ENCODE peak calls at places on chromosome 3, in eight cellular contexts. Z, A, O, I, R, F, U and V are unnamed samples.

GRCh38 chr3:57006949-57007419 is 53.5 kb upstream of the SPATA12 start:
- DNase-seq in Z (peak), A (no peak), O (no peak), I (no peak), R (peak), F (no peak), U (no peak), V (no peak)

GRCh38 chr3:131708216-131708615 is 205.4 kb upstream of the MRPL3 start:
- DNase-seq in Z (no peak), A (no peak), O (no peak), I (no peak), R (no peak), F (no peak), U (no peak), V (no peak)

GRCh38 chr3:54888873-54889272 is 39.0 kb downstream of the LRTM1 start:
- DNase-seq in Z (no peak), A (no peak), O (no peak), I (no peak), R (no peak), F (no peak), U (no peak), V (peak)

GRCh38 chr3:23954144-23954543 is 9.1 kb downstream of the NR1D2 start:
- DNase-seq in Z (no peak), A (no peak), O (no peak), I (no peak), R (no peak), F (no peak), U (no peak), V (no peak)

GRCh38 chr3:42071720-42072582 is 19.2 kb upstream of the TRAK1 start:
- DNase-seq in Z (peak), A (peak), O (peak), I (peak), R (peak), F (peak), U (no peak), V (peak)

GRCh38 chr3:139299261-139300132 is 44.3 kb upstream of the MRPS22 start:
- DNase-seq in Z (no peak), A (no peak), O (no peak), I (no peak), R (peak), F (peak), U (no peak), V (peak)

GRCh38 chr3:33023176-33024136 is 72.0 kb downstream of the CCR4 start:
- DNase-seq in Z (no peak), A (no peak), O (no peak), I (no peak), R (no peak), F (no peak), U (no peak), V (no peak)

GRCh38 chr3:81302045-81302444 is 459.4 kb downstream of the GBE1 start:
- DNase-seq in Z (peak), A (peak), O (peak), I (no peak), R (peak), F (peak), U (no peak), V (no peak)

GRCh38 chr3:55333923-55334322 is 153.2 kb downstream of the WNT5A start:
- DNase-seq in Z (no peak), A (no peak), O (no peak), I (no peak), R (no peak), F (no peak), U (no peak), V (no peak)

GRCh38 chr3:106212658-106213222 is 343.9 kb upstream of the CBLB start:
- DNase-seq in Z (no peak), A (no peak), O (no peak), I (no peak), R (no peak), F (no peak), U (no peak), V (no peak)

GRCh38 chr3:60839242-60839641 is 412.0 kb downstream of the FHIT start:
- DNase-seq in Z (no peak), A (no peak), O (peak), I (no peak), R (no peak), F (no peak), U (no peak), V (no peak)

GRCh38 chr3:933311-933710 is 159.5 kb upstream of the CNTN6 start:
- DNase-seq in Z (no peak), A (no peak), O (no peak), I (no peak), R (no peak), F (no peak), U (no peak), V (no peak)

GRCh38 chr3:12662593-12663310 is 1.2 kb downstream of the RAF1 start:
- DNase-seq in Z (peak), A (peak), O (peak), I (no peak), R (peak), F (no peak), U (no peak), V (peak)

GRCh38 chr3:31968927-31969418 is 12.1 kb downstream of the OSBPL10 start:
- DNase-seq in Z (no peak), A (no peak), O (no peak), I (no peak), R (no peak), F (peak), U (no peak), V (no peak)

GRCh38 chr3:13377021-13377420 is 43.1 kb downstream of the NUP210 start:
- DNase-seq in Z (no peak), A (no peak), O (no peak), I (no peak), R (no peak), F (no peak), U (no peak), V (no peak)

GRCh38 chr3:70358978-70359580 is 46.6 kb upstream of the MDFIC2 start:
- DNase-seq in Z (no peak), A (no peak), O (peak), I (no peak), R (no peak), F (peak), U (no peak), V (no peak)

GRCh38 chr3:187264051-187264450 is 27.5 kb downstream of the MASP1 start:
- DNase-seq in Z (no peak), A (no peak), O (no peak), I (no peak), R (no peak), F (peak), U (no peak), V (no peak)

GRCh38 chr3:6262035-6262434 is 598.9 kb upstream of the GRM7 start:
- DNase-seq in Z (no peak), A (no peak), O (no peak), I (no peak), R (no peak), F (no peak), U (no peak), V (no peak)

GRCh38 chr3:105829229-105829628 is 39.6 kb downstream of the CBLB start:
- DNase-seq in Z (no peak), A (no peak), O (no peak), I (no peak), R (no peak), F (no peak), U (no peak), V (no peak)

GRCh38 chr3:8629151-8630021 is 15.2 kb downstream of the SSUH2 start:
- DNase-seq in Z (peak), A (peak), O (no peak), I (peak), R (peak), F (no peak), U (peak), V (no peak)

GRCh38 chr3:171559586-171559985 is 99.4 kb upstream of the TNIK start:
- DNase-seq in Z (no peak), A (no peak), O (no peak), I (no peak), R (no peak), F (no peak), U (no peak), V (no peak)

GRCh38 chr3:65617787-65618186 is 420.9 kb downstream of the MAGI1 start:
- DNase-seq in Z (no peak), A (no peak), O (no peak), I (no peak), R (no peak), F (no peak), U (no peak), V (no peak)

GRCh38 chr3:171876651-171877272 is 33.6 kb downstream of the TMEM212 start:
- DNase-seq in Z (no peak), A (no peak), O (no peak), I (no peak), R (no peak), F (no peak), U (no peak), V (no peak)

GRCh38 chr3:189132901-189133300 is 38.9 kb upstream of the TPRG1 start:
- DNase-seq in Z (no peak), A (no peak), O (no peak), I (no peak), R (no peak), F (no peak), U (no peak), V (no peak)

GRCh38 chr3:193874512-193874911 is 261.4 kb upstream of the HES1 start:
- DNase-seq in Z (no peak), A (no peak), O (no peak), I (no peak), R (no peak), F (no peak), U (no peak), V (no peak)

GRCh38 chr3:120425877-120426276 is 24.9 kb downstream of the FSTL1 start:
- DNase-seq in Z (no peak), A (no peak), O (peak), I (peak), R (no peak), F (no peak), U (no peak), V (peak)

GRCh38 chr3:27043328-27043956 is 325.7 kb downstream of the NEK10 start:
- DNase-seq in Z (no peak), A (no peak), O (no peak), I (no peak), R (no peak), F (no peak), U (no peak), V (no peak)
- TF ChIP-seq EP300 in Z (no peak), A (no peak), O (no peak), I (no peak), R (no peak), F (no peak), U (no peak), V (no peak)

GRCh38 chr3:158465074-158465473 is 105.9 kb upstream of the MLF1 start:
- DNase-seq in Z (no peak), A (no peak), O (no peak), I (no peak), R (no peak), F (no peak), U (no peak), V (no peak)
- TF ChIP-seq EP300 in Z (no peak), A (no peak), O (no peak), I (no peak), R (no peak), F (no peak), U (no peak), V (no peak)

GRCh38 chr3:157531301-157531660 is 28.1 kb upstream of the VEPH1 start:
- DNase-seq in Z (no peak), A (no peak), O (no peak), I (no peak), R (no peak), F (no peak), U (no peak), V (no peak)

GRCh38 chr3:157531771-157532170 is 28.6 kb upstream of the VEPH1 start:
- DNase-seq in Z (no peak), A (no peak), O (no peak), I (no peak), R (no peak), F (no peak), U (no peak), V (no peak)

GRCh38 chr3:157529085-157529484 is 25.9 kb upstream of the VEPH1 start:
- DNase-seq in Z (no peak), A (no peak), O (no peak), I (no peak), R (no peak), F (no peak), U (no peak), V (no peak)

GRCh38 chr3:157530637-157531300 is 27.6 kb upstream of the VEPH1 start:
- DNase-seq in Z (no peak), A (no peak), O (no peak), I (no peak), R (no peak), F (no peak), U (no peak), V (no peak)

GRCh38 chr3:157529751-157530150 is 26.5 kb upstream of the VEPH1 start:
- DNase-seq in Z (no peak), A (no peak), O (no peak), I (no peak), R (no peak), F (no peak), U (no peak), V (no peak)
- TF ChIP-seq EP300 in Z (no peak), A (no peak), O (no peak), I (no peak), R (no peak), F (no peak), U (no peak), V (no peak)

GRCh38 chr3:114192141-114192540 is 13.3 kb upstream of the DRD3 start:
- DNase-seq in Z (no peak), A (no peak), O (no peak), I (no peak), R (no peak), F (no peak), U (no peak), V (no peak)

GRCh38 chr3:114194750-114195149 is 15.9 kb upstream of the DRD3 start:
- DNase-seq in Z (no peak), A (no peak), O (no peak), I (no peak), R (no peak), F (no peak), U (no peak), V (no peak)
- TF ChIP-seq EP300 in Z (no peak), A (no peak), O (no peak), I (no peak), R (no peak), F (no peak), U (no peak), V (no peak)

GRCh38 chr3:155412856-155413255 is 119.4 kb upstream of the STRIT1 start:
- DNase-seq in Z (no peak), A (no peak), O (no peak), I (no peak), R (no peak), F (no peak), U (no peak), V (no peak)
- TF ChIP-seq EP300 in Z (no peak), A (no peak), O (no peak), I (no peak), R (no peak), F (no peak), U (no peak), V (no peak)

GRCh38 chr3:126378341-126378751 is 16.4 kb upstream of the CFAP100 start:
- DNase-seq in Z (no peak), A (no peak), O (no peak), I (no peak), R (no peak), F (no peak), U (no peak), V (peak)
- TF ChIP-seq EP300 in Z (no peak), A (no peak), O (no peak), I (no peak), R (no peak), F (no peak), U (no peak), V (no peak)

GRCh38 chr3:102662223-102662622 is 227.4 kb downstream of the ZPLD1 start:
- DNase-seq in Z (no peak), A (no peak), O (no peak), I (no peak), R (no peak), F (no peak), U (no peak), V (no peak)

GRCh38 chr3:102665183-102665582 is 230.4 kb downstream of the ZPLD1 start:
- DNase-seq in Z (no peak), A (no peak), O (no peak), I (no peak), R (no peak), F (no peak), U (no peak), V (no peak)

GRCh38 chr3:102668247-102668646 is 233.4 kb downstream of the ZPLD1 start:
- DNase-seq in Z (no peak), A (no peak), O (no peak), I (no peak), R (no peak), F (no peak), U (no peak), V (no peak)

GRCh38 chr3:102660653-102661052 is 225.8 kb downstream of the ZPLD1 start:
- DNase-seq in Z (no peak), A (no peak), O (no peak), I (no peak), R (no peak), F (no peak), U (no peak), V (no peak)

GRCh38 chr3:102664126-102664525 is 229.3 kb downstream of the ZPLD1 start:
- DNase-seq in Z (no peak), A (no peak), O (no peak), I (no peak), R (no peak), F (no peak), U (no peak), V (no peak)
- TF ChIP-seq EP300 in Z (no peak), A (no peak), O (no peak), I (no peak), R (no peak), F (no peak), U (no peak), V (no peak)

GRCh38 chr3:38580450-38581382 is 68.8 kb downstream of the SCN5A start:
- DNase-seq in Z (peak), A (peak), O (peak), I (peak), R (peak), F (no peak), U (no peak), V (no peak)

GRCh38 chr3:38579146-38579545 is 70.3 kb downstream of the SCN5A start:
- DNase-seq in Z (no peak), A (no peak), O (peak), I (peak), R (peak), F (peak), U (no peak), V (no peak)

GRCh38 chr3:38578551-38578950 is 70.9 kb downstream of the SCN5A start:
- DNase-seq in Z (no peak), A (no peak), O (no peak), I (peak), R (peak), F (no peak), U (no peak), V (no peak)

GRCh38 chr3:38578081-38578475 is 71.4 kb downstream of the SCN5A start:
- DNase-seq in Z (no peak), A (no peak), O (no peak), I (peak), R (peak), F (no peak), U (no peak), V (no peak)

GRCh38 chr3:38579551-38580449 is 69.7 kb downstream of the SCN5A start:
- DNase-seq in Z (peak), A (peak), O (peak), I (peak), R (peak), F (no peak), U (no peak), V (no peak)
- TF ChIP-seq EP300 in Z (no peak), A (no peak), O (no peak), I (no peak), R (no peak), F (no peak), U (no peak), V (no peak)

GRCh38 chr3:62525276-62525675 is 151.9 kb upstream of the FEZF2 start:
- DNase-seq in Z (peak), A (no peak), O (no peak), I (no peak), R (no peak), F (no peak), U (no peak), V (no peak)

GRCh38 chr3:62527484-62527883 is 154.1 kb upstream of the FEZF2 start:
- DNase-seq in Z (no peak), A (no peak), O (no peak), I (no peak), R (no peak), F (no peak), U (no peak), V (no peak)

GRCh38 chr3:62521464-62522105 is 148.2 kb upstream of the FEZF2 start:
- DNase-seq in Z (no peak), A (peak), O (no peak), I (no peak), R (no peak), F (no peak), U (no peak), V (no peak)
- TF ChIP-seq EP300 in Z (no peak), A (no peak), O (no peak), I (no peak), R (no peak), F (no peak), U (no peak), V (no peak)